ENCODE peak calls at places on chromosomes 7 and 10, in seven cellular contexts. D is frontal cortex; H is NCI-H774; I is amniotic epithelial cell; Y is stimulated activated CD8-positive, alpha-beta memory T cell treated with anti-CD3 and anti-CD28 coated beads, Interleukin-15, amount 100 ng/mL, for 24 hours; O is suprapubic skin; U is EL. M is an unnamed sample.

GRCh38 chr10:85651507-85651902 is 715.1 kb downstream of the GRID1 start:
- DNase-seq in Y (no peak), I (no peak), U (no peak), H (no peak), D (no peak), O (no peak), M (peak; percentile 44)

GRCh38 chr10:3853547-3853989 is 68.6 kb upstream of the KLF6 start:
- DNase-seq in I (peak; percentile 31), H (no peak), D (no peak), O (no peak), U (peak; percentile 42), Y (no peak), M (peak; percentile 70)

GRCh38 chr7:158885624-158886023 is 29.3 kb downstream of the DYNC2I1 start:
- DNase-seq in U (no peak), H (peak; percentile 3), Y (no peak), D (no peak), I (no peak), O (no peak), M (peak; percentile 18)

GRCh38 chr10:123563581-123563855 is 102.6 kb upstream of the GPR26 start:
- DNase-seq in I (no peak), Y (no peak), D (no peak), H (no peak), O (peak; percentile 8), U (no peak), M (no peak)

GRCh38 chr7:69664433-69664832 is 66.2 kb downstream of the AUTS2 start:
- DNase-seq in U (no peak), I (no peak), D (no peak), Y (no peak), H (no peak), O (no peak), M (no peak)

GRCh38 chr10:56116684-56117083 is 244.4 kb downstream of the ZWINT start:
- DNase-seq in D (no peak), H (no peak), Y (no peak), I (no peak), O (no peak), U (no peak), M (no peak)

GRCh38 chr10:50552308-50552707 is 71.4 kb downstream of the SGMS1 start:
- DNase-seq in U (peak; percentile 48), H (no peak), Y (no peak), D (no peak), O (no peak), I (peak; percentile 99), M (peak; percentile 77)

GRCh38 chr7:90225601-90226000 is 14.1 kb downstream of the STEAP2 start:
- DNase-seq in Y (no peak), U (no peak), O (no peak), I (no peak), D (no peak), H (no peak), M (no peak)

M was measured in mesenchymal stem cell.